ENCODE peak calls at places on chromosome 11, in eight cellular contexts. E, L, C, Y, K, B, Q and H are unnamed samples.

GRCh38 chr11:69398529-69399492 is 82.7 kb upstream of the LINC01488 start:
- DNase-seq in B (no peak), Y (no peak), K (peak; percentile 26), E (no peak), C (no peak), L (no peak), Q (no peak), H (no peak)

GRCh38 chr11:116177521-116178220 is 595.1 kb downstream of the BUD13 start:
- DNase-seq in Y (no peak), L (no peak), B (no peak), C (no peak), K (no peak), E (no peak), Q (no peak), H (peak; percentile 57)

GRCh38 chr11:27471588-27472397 is 797 bp downstream of the LGR4 start:
- DNase-seq in L (peak; percentile 29), Y (peak; percentile 47), B (peak; percentile 46), Q (peak; percentile 29), E (peak; percentile 56), C (peak; percentile 52), K (no peak), H (peak; percentile 30)

GRCh38 chr11:131760191-131760951 is 390.0 kb downstream of the NTM start:
- DNase-seq in C (no peak), Y (no peak), Q (no peak), E (no peak), L (no peak), B (no peak), K (peak; percentile 95), H (peak; percentile 19)

GRCh38 chr11:66933508-66933907 is 24.7 kb downstream of the PC start:
- DNase-seq in Q (no peak), B (no peak), E (no peak), K (no peak), C (no peak), L (no peak), Y (no peak), H (no peak)

GRCh38 chr11:129643031-129643721 is 172.5 kb upstream of the TMEM45B start:
- DNase-seq in Y (no peak), K (peak; percentile 74), E (no peak), Q (no peak), L (no peak), B (no peak), C (peak; percentile 70), H (no peak)

GRCh38 chr11:128731041-128731663 is 37.3 kb downstream of the FLI1 start:
- DNase-seq in Y (no peak), L (peak; percentile 70), K (no peak), Q (no peak), E (no peak), C (no peak), B (no peak), H (no peak)

GRCh38 chr11:119107538-119108150 is 500 bp downstream of the C2CD2L start:
- DNase-seq in L (no peak), B (no peak), Y (peak; percentile 33), K (no peak), C (no peak), E (no peak), Q (no peak), H (no peak)

GRCh38 chr11:13117344-13117743 is 108.2 kb downstream of the RASSF10 start:
- DNase-seq in L (no peak), C (no peak), K (no peak), Q (no peak), B (no peak), E (no peak), Y (no peak), H (no peak)

GRCh38 chr11:67439321-67440228 is 2.1 kb upstream of the PTPRCAP start:
- DNase-seq in L (peak; percentile 64), E (no peak), B (no peak), K (no peak), Q (no peak), Y (peak; percentile 61), C (no peak), H (peak; percentile 64)

GRCh38 chr11:69550846-69551245 is 69.4 kb downstream of the LINC01488 start:
- DNase-seq in Q (no peak), B (no peak), K (no peak), L (no peak), C (no peak), Y (no peak), E (no peak), H (no peak)

GRCh38 chr11:10310301-10310841 is 5.5 kb downstream of the ADM start:
- DNase-seq in K (peak; percentile 68), B (no peak), Y (no peak), L (no peak), C (no peak), Q (no peak), E (no peak), H (no peak)

GRCh38 chr11:130390071-130390758 is 38.2 kb downstream of the ADAMTS8 start:
- DNase-seq in E (no peak), B (no peak), L (no peak), C (no peak), Q (no peak), Y (no peak), K (peak; percentile 99), H (peak; percentile 27)

GRCh38 chr11:36142439-36142838 is 146.8 kb downstream of the COMMD9 start:
- DNase-seq in E (no peak), C (no peak), Q (no peak), Y (no peak), B (no peak), K (no peak), L (no peak), H (peak; percentile 84)

GRCh38 chr11:131855320-131855719 is 484.9 kb downstream of the NTM start:
- DNase-seq in Q (no peak), E (no peak), K (no peak), L (no peak), C (no peak), B (no peak), Y (no peak), H (no peak)

GRCh38 chr11:131498631-131499053 is 128.2 kb downstream of the NTM start:
- DNase-seq in B (no peak), Y (no peak), L (no peak), K (no peak), Q (no peak), E (no peak), C (no peak), H (no peak)

GRCh38 chr11:134026655-134027343 is 42.1 kb upstream of the JAM3 start:
- DNase-seq in E (no peak), Q (no peak), L (no peak), C (no peak), Y (no peak), B (no peak), K (no peak), H (no peak)

GRCh38 chr11:122201126-122201525 is 85.1 kb upstream of the BLID start:
- DNase-seq in C (no peak), Q (no peak), Y (no peak), B (no peak), K (no peak), L (no peak), E (no peak), H (no peak)
- H3K4me3 ChIP-seq in C (no peak overlapping the region), Q (peak overlapping the region; percentile 14), Y (no peak overlapping the region), B (no peak overlapping the region), K (peak overlapping the region; percentile 37), L (no peak overlapping the region), E (no peak overlapping the region), H (no peak overlapping the region)

GRCh38 chr11:46410021-46410420 is 18.4 kb upstream of the CHRM4 start:
- DNase-seq in B (no peak), L (no peak), E (no peak), Y (no peak), Q (no peak), C (no peak), K (no peak), H (peak; percentile 80)
- TF ChIP-seq CTCF in B (no peak), L (no peak), E (no peak), Y (no peak), Q (no peak), C (no peak), K (peak; percentile 17), H (peak; percentile 87)

DNA sequence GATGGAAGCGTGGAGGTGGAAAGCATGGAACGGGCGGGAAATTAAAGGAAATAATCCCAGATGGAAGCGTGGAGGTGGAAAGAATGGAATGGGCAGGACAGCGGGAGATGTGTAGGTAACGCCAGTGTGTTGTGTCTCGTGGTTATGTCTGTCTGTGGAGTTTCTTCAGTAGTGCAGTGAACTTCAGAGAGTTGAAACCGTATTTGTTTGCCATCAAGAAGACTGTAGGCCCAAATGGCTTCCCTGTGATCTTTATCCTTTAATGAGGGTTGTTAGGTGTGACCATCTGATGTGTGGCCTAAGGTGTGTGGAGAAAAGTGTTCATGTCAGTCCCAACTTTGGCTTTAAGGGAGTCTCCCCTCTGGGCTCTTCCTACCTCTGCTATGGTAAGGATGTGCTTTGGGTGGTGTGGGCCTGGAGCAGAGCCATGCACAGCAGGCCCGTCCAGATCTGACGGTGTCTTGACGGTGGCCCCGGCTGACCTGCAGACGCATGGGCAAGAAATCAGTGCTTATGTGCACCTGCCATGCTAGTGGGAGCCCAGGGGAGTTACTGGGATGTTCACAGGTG is 39.6 kb downstream of the AP2A2 start:
- DNase-seq in Q (no peak), K (no peak), E (no peak), C (no peak), B (no peak), Y (no peak), L (no peak), H (no peak)
- H3K36me3 ChIP-seq in Q (no peaks in the 10 kb centered on the region), K (peaks cover 26% of the 10 kb centered on the region), E (no peaks in the 10 kb centered on the region), C (no peaks in the 10 kb centered on the region), B (peaks cover 2% of the 10 kb centered on the region), Y (no peaks in the 10 kb centered on the region), L (no peaks in the 10 kb centered on the region), H (peaks cover 44% of the 10 kb centered on the region)

DNA sequence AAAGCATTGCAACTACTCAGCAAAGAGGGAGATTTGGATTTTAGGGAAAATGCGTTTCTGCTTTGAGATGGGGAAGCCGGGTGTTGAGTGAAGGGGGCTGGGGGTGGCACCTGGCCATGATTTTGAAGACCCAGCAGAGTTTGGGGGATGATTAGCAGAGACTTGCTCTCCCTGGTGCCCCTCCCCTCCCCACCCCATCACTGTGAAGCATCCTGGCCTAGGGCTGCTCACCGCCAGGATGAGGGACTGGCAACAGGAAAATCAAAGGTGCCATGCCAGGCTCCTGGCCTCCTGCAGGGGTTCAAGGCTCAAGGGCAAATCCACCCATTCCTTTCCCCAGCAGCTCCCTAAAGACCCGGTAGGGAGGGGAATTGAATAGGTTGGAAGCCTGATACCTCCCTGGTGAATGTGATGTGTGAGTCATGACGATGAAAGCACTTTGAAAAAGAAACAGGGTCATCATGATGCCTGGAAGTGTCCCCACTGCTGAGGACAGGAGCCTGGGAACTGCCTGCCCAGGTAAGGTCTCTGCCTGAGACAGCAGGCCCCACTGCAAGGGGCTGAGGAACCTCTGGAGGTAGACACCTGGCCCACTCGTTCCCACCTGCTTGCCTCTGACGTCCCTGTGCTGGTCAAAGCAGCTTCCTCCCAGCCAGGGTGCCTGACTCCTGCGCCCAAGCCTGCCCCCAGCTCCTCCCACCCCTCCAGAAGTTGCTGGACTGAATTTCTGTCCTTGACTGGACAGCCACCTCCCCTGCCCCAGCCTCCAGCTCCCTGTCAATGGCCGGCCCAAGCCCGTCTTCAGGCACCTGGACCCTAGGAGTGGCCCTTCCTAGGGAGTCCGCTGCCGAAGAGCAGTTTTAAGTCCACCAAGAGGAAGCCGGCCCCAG is 1.7 kb downstream of the CHST1 start:
- DNase-seq in L (no peak), C (no peak), E (no peak), B (no peak), Y (no peak), Q (no peak), K (peak; percentile 11), H (no peak)
- H3K4me3 ChIP-seq in L (no peak overlapping the region), C (peak overlapping the region; percentile 59), E (no peak overlapping the region), B (peak overlapping the region; percentile 74), Y (no peak overlapping the region), Q (peak overlapping the region; percentile 54), K (no peak overlapping the region), H (peak overlapping the region; percentile 51)

DNA sequence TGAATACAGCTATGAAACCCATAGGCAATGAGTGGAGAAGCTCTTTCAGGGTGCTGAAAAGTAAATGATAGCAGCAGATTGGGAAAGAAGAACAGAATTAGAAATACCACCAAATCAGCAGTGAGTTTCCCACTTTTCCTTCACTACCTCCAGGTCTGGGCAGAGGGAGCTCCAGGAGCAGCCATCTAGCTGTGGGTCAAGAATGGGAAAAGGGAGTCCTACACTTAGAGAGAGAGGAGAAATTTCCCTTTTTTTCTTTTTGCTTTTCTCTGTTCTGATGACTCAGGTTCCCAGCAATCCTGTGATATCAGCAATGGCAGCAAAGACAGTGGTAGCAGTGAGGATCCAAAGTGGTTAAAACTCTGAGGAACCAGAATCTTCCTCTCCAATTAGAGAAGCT is 263.9 kb downstream of the NXPE2 start:
- DNase-seq in K (no peak), Q (no peak), E (no peak), C (no peak), L (no peak), B (no peak), Y (no peak), H (no peak)
- TF ChIP-seq CTCF in K (no peak), Q (no peak), E (no peak), C (no peak), L (no peak), B (no peak), Y (no peak), H (peak; percentile 52)